ENCODE peak calls at places on chromosome 10, in four cellular contexts. One of them, this sample, is unnamed.
A peak's percentile ranks its signal among the peaks of the same experiment; 100 is the strongest.

GRCh38 chr10:132373241-132373955 is 23.6 kb upstream of the PWWP2B start:
- DNase-seq in H1: no peak
- DNase-seq in K562: no peak
- DNase-seq in HepG2: no peak
- DNase-seq in this sample: no peak

GRCh38 chr10:126171555-126171954 is 216.7 kb downstream of the ADAM12 start:
- DNase-seq in H1: no peak
- DNase-seq in K562: no peak
- DNase-seq in HepG2: no peak
- DNase-seq in this sample: no peak

GRCh38 chr10:116212756-116213155 is 60.2 kb downstream of the GFRA1 start:
- DNase-seq in H1: no peak
- DNase-seq in K562: no peak
- DNase-seq in HepG2: no peak
- DNase-seq in this sample: no peak

GRCh38 chr10:97875391-97875790 is 25.7 kb downstream of the GOLGA7B start:
- DNase-seq in H1: no peak
- DNase-seq in K562: no peak
- DNase-seq in HepG2: no peak
- DNase-seq in this sample: no peak

GRCh38 chr10:25547391-25547790 is 372.6 kb downstream of the GPR158 start:
- DNase-seq in H1: no peak
- DNase-seq in K562: no peak
- DNase-seq in HepG2: no peak
- DNase-seq in this sample: no peak

GRCh38 chr10:17179002-17179401 is 22.5 kb downstream of the TRDMT1 start:
- DNase-seq in H1: no peak
- DNase-seq in K562: no peak
- DNase-seq in HepG2: no peak
- DNase-seq in this sample: no peak

GRCh38 chr10:126570631-126571170 is 99.8 kb downstream of the C10orf90 start:
- DNase-seq in H1: no peak
- DNase-seq in K562: no peak
- DNase-seq in HepG2: no peak
- DNase-seq in this sample: no peak

GRCh38 chr10:77290528-77291155 is 347.0 kb downstream of the KCNMA1 start:
- DNase-seq in H1: no peak
- DNase-seq in K562: no peak
- DNase-seq in HepG2: no peak
- DNase-seq in this sample: no peak

GRCh38 chr10:132532784-132533560 is 4.6 kb upstream of the INPP5A start:
- DNase-seq in H1: no peak
- DNase-seq in K562: no peak
- DNase-seq in HepG2: no peak
- DNase-seq in this sample: no peak

GRCh38 chr10:44261710-44262455 is 123.0 kb downstream of the CXCL12 start:
- DNase-seq in H1: no peak
- DNase-seq in K562: no peak
- DNase-seq in HepG2: no peak
- DNase-seq in this sample: peak; percentile 55

GRCh38 chr10:75971402-75972211 is 540.2 kb downstream of the LRMDA start:
- DNase-seq in H1: no peak
- DNase-seq in K562: no peak
- DNase-seq in HepG2: no peak
- DNase-seq in this sample: no peak

GRCh38 chr10:69435966-69436520 is 15.2 kb upstream of the TSPAN15 start:
- DNase-seq in H1: no peak
- DNase-seq in K562: no peak
- DNase-seq in HepG2: no peak
- DNase-seq in this sample: no peak

GRCh38 chr10:381346-381745 is 246.1 kb downstream of the ZMYND11 start:
- DNase-seq in H1: no peak
- DNase-seq in K562: no peak
- DNase-seq in HepG2: no peak
- DNase-seq in this sample: no peak

GRCh38 chr10:91642831-91643692 is 10.2 kb upstream of the PPP1R3C start:
- DNase-seq in H1: no peak
- DNase-seq in K562: no peak
- DNase-seq in HepG2: no peak
- DNase-seq in this sample: no peak

GRCh38 chr10:4514445-4515108 is 311.4 kb upstream of the AKR1E2 start:
- DNase-seq in H1: no peak
- DNase-seq in K562: no peak
- DNase-seq in HepG2: no peak
- DNase-seq in this sample: peak; percentile 13

GRCh38 chr10:130747359-130747758 is 564.2 kb downstream of the TCERG1L start:
- DNase-seq in H1: no peak
- DNase-seq in K562: no peak
- DNase-seq in HepG2: no peak
- DNase-seq in this sample: no peak

GRCh38 chr10:114291076-114291475 is 52.0 kb downstream of the VWA2 start:
- DNase-seq in H1: no peak
- DNase-seq in K562: no peak
- DNase-seq in HepG2: no peak
- DNase-seq in this sample: no peak

GRCh38 chr10:77877461-77878344 is 48.9 kb downstream of the DLG5 start:
- DNase-seq in H1: peak; percentile 85
- DNase-seq in K562: peak; percentile 30
- DNase-seq in HepG2: no peak
- DNase-seq in this sample: peak; percentile 20

GRCh38 chr10:101535949-101536348 is 52.1 kb downstream of the POLL start:
- DNase-seq in H1: no peak
- DNase-seq in K562: peak; percentile 76
- DNase-seq in HepG2: no peak
- DNase-seq in this sample: no peak

GRCh38 chr10:31770307-31770902 is 158.2 kb downstream of the ARHGAP12 start:
- DNase-seq in H1: no peak
- DNase-seq in K562: peak; percentile 63
- DNase-seq in HepG2: peak; percentile 10
- DNase-seq in this sample: no peak

GRCh38 chr10:43816351-43817321 is 168.0 kb upstream of the ZNF32 start:
- DNase-seq in H1: no peak
- DNase-seq in K562: no peak
- DNase-seq in HepG2: no peak
- DNase-seq in this sample: peak; percentile 61

GRCh38 chr10:11684717-11685645 is 57.2 kb upstream of the ECHDC3 start:
- DNase-seq in H1: no peak
- DNase-seq in K562: peak; percentile 83
- DNase-seq in HepG2: no peak
- DNase-seq in this sample: peak; percentile 94

GRCh38 chr10:92761576-92761975 is 71.8 kb downstream of the HHEX start:
- DNase-seq in H1: no peak
- DNase-seq in K562: no peak
- DNase-seq in HepG2: no peak
- DNase-seq in this sample: no peak

GRCh38 chr10:44571701-44572100 is 186.8 kb upstream of the CXCL12 start:
- DNase-seq in H1: no peak
- DNase-seq in K562: no peak
- DNase-seq in HepG2: no peak
- DNase-seq in this sample: no peak

GRCh38 chr10:118701529-118702323 is 53.0 kb downstream of the CACUL1 start:
- DNase-seq in H1: no peak
- DNase-seq in K562: no peak
- DNase-seq in HepG2: no peak
- DNase-seq in this sample: peak; percentile 0
- TF ChIP-seq HDAC6 in H1: no peak
- TF ChIP-seq HDAC6 in K562: no peak
- TF ChIP-seq HDAC6 in HepG2: no peak
- TF ChIP-seq HDAC6 in this sample: no peak

GRCh38 chr10:79349766-79350406 is 2.6 kb downstream of the PPIF start:
- DNase-seq in H1: no peak
- DNase-seq in K562: peak; percentile 14
- DNase-seq in HepG2: no peak
- DNase-seq in this sample: no peak
- TF ChIP-seq HDAC6 in H1: no peak
- TF ChIP-seq HDAC6 in K562: no peak
- TF ChIP-seq HDAC6 in HepG2: no peak
- TF ChIP-seq HDAC6 in this sample: no peak

DNA sequence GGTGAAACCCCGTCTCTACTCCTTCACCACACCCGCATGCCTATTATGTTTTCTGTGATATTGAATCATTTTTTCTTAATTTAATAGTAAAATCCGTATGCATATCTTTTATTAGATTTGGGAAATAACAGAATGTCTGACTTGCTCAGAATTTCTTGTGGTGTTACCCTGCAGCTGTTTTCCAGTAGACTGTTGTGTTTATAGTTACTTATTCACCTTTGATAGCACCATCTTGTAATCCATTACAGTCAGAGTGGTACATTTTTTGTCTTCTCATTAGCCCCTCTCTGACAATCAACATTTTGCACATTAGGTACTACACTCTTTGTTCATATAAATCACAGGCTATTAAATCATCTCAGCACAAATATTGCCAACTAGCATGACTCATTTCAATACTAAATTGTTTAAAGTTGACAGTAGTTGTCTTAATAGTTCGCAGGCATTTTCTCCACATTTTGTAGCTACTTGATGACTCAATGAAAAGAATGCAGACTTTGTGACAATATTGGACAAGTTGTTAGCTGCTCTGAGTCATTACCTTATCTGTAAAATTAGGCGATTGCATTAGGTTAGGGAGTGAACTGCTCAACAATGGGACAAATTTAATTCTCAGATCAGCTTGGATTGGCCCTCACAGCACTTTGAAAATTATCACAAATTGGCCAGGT is 17.8 kb upstream of the SLC16A12 start:
- DNase-seq in H1: no peak
- DNase-seq in K562: no peak
- DNase-seq in HepG2: peak; percentile 37
- DNase-seq in this sample: no peak
- TF ChIP-seq HDAC6 in H1: no peak
- TF ChIP-seq HDAC6 in K562: no peak
- TF ChIP-seq HDAC6 in HepG2: no peak
- TF ChIP-seq HDAC6 in this sample: no peak

DNA sequence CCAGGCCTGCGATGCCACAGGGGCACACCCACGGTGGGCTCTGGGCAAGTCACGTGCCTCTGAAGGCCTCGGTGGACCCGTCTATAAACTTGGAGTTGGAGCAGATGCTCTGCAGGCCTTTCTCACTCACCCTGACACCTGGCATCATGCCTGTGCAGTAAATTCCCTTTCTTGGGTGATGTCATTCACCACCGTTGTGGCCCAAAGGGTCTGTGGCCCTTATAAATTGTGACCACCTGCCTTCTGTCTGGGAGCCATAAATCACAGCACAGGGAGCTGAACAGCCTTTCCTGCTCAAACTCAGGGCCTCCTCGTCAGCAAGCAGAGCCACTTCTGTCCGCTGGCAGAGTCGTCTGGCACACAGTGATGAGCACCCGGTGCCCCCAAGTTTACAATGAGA is 52.2 kb downstream of the GPAM start:
- DNase-seq in H1: peak; percentile 14
- DNase-seq in K562: no peak
- DNase-seq in HepG2: no peak
- DNase-seq in this sample: no peak
- TF ChIP-seq HDAC6 in H1: no peak
- TF ChIP-seq HDAC6 in K562: no peak
- TF ChIP-seq HDAC6 in HepG2: no peak
- TF ChIP-seq HDAC6 in this sample: no peak

GRCh38 chr10:63664341-63664885 is 143.2 kb downstream of the REEP3 start:
- DNase-seq in H1: no peak
- DNase-seq in K562: no peak
- DNase-seq in HepG2: no peak
- DNase-seq in this sample: no peak

GRCh38 chr10:63665765-63666164 is 144.6 kb downstream of the REEP3 start:
- DNase-seq in H1: no peak
- DNase-seq in K562: no peak
- DNase-seq in HepG2: no peak
- DNase-seq in this sample: no peak

GRCh38 chr10:63667596-63667995 is 146.4 kb downstream of the REEP3 start:
- DNase-seq in H1: no peak
- DNase-seq in K562: no peak
- DNase-seq in HepG2: no peak
- DNase-seq in this sample: no peak

GRCh38 chr10:63668081-63668480 is 146.9 kb downstream of the REEP3 start:
- DNase-seq in H1: no peak
- DNase-seq in K562: no peak
- DNase-seq in HepG2: no peak
- DNase-seq in this sample: no peak

GRCh38 chr10:63666836-63667383 is 145.7 kb downstream of the REEP3 start:
- DNase-seq in H1: no peak
- DNase-seq in K562: no peak
- DNase-seq in HepG2: no peak
- DNase-seq in this sample: peak; percentile 15
- TF ChIP-seq HDAC6 in H1: no peak
- TF ChIP-seq HDAC6 in K562: no peak
- TF ChIP-seq HDAC6 in HepG2: no peak
- TF ChIP-seq HDAC6 in this sample: no peak

GRCh38 chr10:124010563-124011131 is 82.8 kb downstream of the CHST15 start:
- DNase-seq in H1: peak; percentile 98
- DNase-seq in K562: no peak
- DNase-seq in HepG2: no peak
- DNase-seq in this sample: no peak
- TF ChIP-seq HDAC6 in H1: no peak
- TF ChIP-seq HDAC6 in K562: no peak
- TF ChIP-seq HDAC6 in HepG2: no peak
- TF ChIP-seq HDAC6 in this sample: no peak

GRCh38 chr10:86691333-86692022 is 23.2 kb downstream of the LDB3 start:
- DNase-seq in H1: no peak
- DNase-seq in K562: no peak
- DNase-seq in HepG2: no peak
- DNase-seq in this sample: no peak
- TF ChIP-seq HDAC6 in H1: no peak
- TF ChIP-seq HDAC6 in K562: no peak
- TF ChIP-seq HDAC6 in HepG2: no peak
- TF ChIP-seq HDAC6 in this sample: no peak

GRCh38 chr10:117222552-117223412 is 18.1 kb upstream of the SLC18A2 start:
- DNase-seq in H1: no peak
- DNase-seq in K562: no peak
- DNase-seq in HepG2: no peak
- DNase-seq in this sample: no peak

GRCh38 chr10:117221156-117221711 is 19.7 kb upstream of the SLC18A2 start:
- DNase-seq in H1: peak; percentile 59
- DNase-seq in K562: no peak
- DNase-seq in HepG2: peak; percentile 12
- DNase-seq in this sample: no peak

GRCh38 chr10:117224881-117225280 is 16.0 kb upstream of the SLC18A2 start:
- DNase-seq in H1: no peak
- DNase-seq in K562: no peak
- DNase-seq in HepG2: no peak
- DNase-seq in this sample: no peak

GRCh38 chr10:117223413-117224035 is 17.4 kb upstream of the SLC18A2 start:
- DNase-seq in H1: no peak
- DNase-seq in K562: no peak
- DNase-seq in HepG2: no peak
- DNase-seq in this sample: no peak

DNA sequence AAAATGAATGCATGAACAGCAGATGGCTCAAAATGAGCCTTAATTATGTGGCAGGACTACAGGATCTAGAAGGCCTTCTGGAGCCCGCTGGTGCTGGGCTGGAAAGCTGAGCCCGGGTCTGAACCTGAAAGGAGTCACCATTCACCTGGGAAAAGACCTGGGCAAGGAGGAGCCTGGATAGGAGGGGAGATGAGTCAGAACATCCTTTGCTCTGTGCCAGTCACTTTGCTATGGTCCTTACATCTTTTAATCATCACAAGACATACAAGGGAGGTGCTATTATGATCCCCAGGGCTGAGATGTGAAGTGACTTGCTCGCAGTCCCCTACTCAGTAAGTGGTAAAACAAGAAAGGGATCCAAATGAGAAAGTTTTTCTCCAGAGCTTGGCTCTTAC is 16.9 kb upstream of the SLC18A2 start:
- DNase-seq in H1: no peak
- DNase-seq in K562: no peak
- DNase-seq in HepG2: no peak
- DNase-seq in this sample: no peak
- TF ChIP-seq HDAC6 in H1: no peak
- TF ChIP-seq HDAC6 in K562: no peak
- TF ChIP-seq HDAC6 in HepG2: no peak
- TF ChIP-seq HDAC6 in this sample: no peak

This sample was measured in GM12878.